ENCODE peak calls at places on chromosomes 16 and 17, in seven cellular contexts. One of them, this sample, is unnamed. For H3K27me3, the result is how much of the 10 kb centered on the place peaks cover.

GRCh38 chr16:15032547-15033308 is 23.1 kb downstream of the NTAN1 start:
- DNase-seq in A673: peak
- DNase-seq in stomach: no peak
- DNase-seq in right lobe of liver: no peak
- DNase-seq in colonic mucosa: no peak
- DNase-seq in heart left ventricle: no peak
- DNase-seq in CD8-positive, alpha-beta memory T cell: no peak
- DNase-seq in this sample: no peak

GRCh38 chr16:84724619-84725307 is 25.0 kb downstream of the USP10 start:
- DNase-seq in heart left ventricle: no peak
- DNase-seq in right lobe of liver: no peak
- DNase-seq in A673: peak
- DNase-seq in CD8-positive, alpha-beta memory T cell: no peak
- DNase-seq in stomach: no peak
- DNase-seq in colonic mucosa: peak
- DNase-seq in this sample: no peak

GRCh38 chr17:61587242-61587641 is 3.8 kb downstream of the NACA2 start:
- DNase-seq in right lobe of liver: no peak
- DNase-seq in CD8-positive, alpha-beta memory T cell: no peak
- DNase-seq in heart left ventricle: no peak
- DNase-seq in stomach: no peak
- DNase-seq in A673: no peak
- DNase-seq in colonic mucosa: no peak
- DNase-seq in this sample: no peak

GRCh38 chr17:6796017-6796886 is 20.2 kb downstream of the FBXO39 start:
- DNase-seq in heart left ventricle: no peak
- DNase-seq in A673: no peak
- DNase-seq in right lobe of liver: no peak
- DNase-seq in colonic mucosa: no peak
- DNase-seq in stomach: no peak
- DNase-seq in CD8-positive, alpha-beta memory T cell: no peak
- DNase-seq in this sample: no peak

GRCh38 chr16:71954180-71954579 is 46.0 kb downstream of the PKD1L3 start:
- DNase-seq in CD8-positive, alpha-beta memory T cell: no peak
- DNase-seq in A673: no peak
- DNase-seq in colonic mucosa: no peak
- DNase-seq in heart left ventricle: no peak
- DNase-seq in stomach: no peak
- DNase-seq in right lobe of liver: no peak
- DNase-seq in this sample: no peak

GRCh38 chr16:50548659-50549560 is 714 bp downstream of the NKD1 start:
- DNase-seq in A673: peak
- DNase-seq in right lobe of liver: no peak
- DNase-seq in stomach: peak
- DNase-seq in heart left ventricle: no peak
- DNase-seq in CD8-positive, alpha-beta memory T cell: peak
- DNase-seq in colonic mucosa: peak
- DNase-seq in this sample: no peak

GRCh38 chr17:36583787-36584186 is 7.9 kb upstream of the DHRS11 start:
- DNase-seq in right lobe of liver: no peak
- DNase-seq in colonic mucosa: no peak
- DNase-seq in CD8-positive, alpha-beta memory T cell: no peak
- DNase-seq in heart left ventricle: no peak
- DNase-seq in stomach: no peak
- DNase-seq in A673: no peak
- DNase-seq in this sample: no peak

GRCh38 chr16:64641343-64641742 is 480.5 kb downstream of the CDH11 start:
- DNase-seq in heart left ventricle: no peak
- DNase-seq in stomach: no peak
- DNase-seq in right lobe of liver: no peak
- DNase-seq in colonic mucosa: no peak
- DNase-seq in CD8-positive, alpha-beta memory T cell: no peak
- DNase-seq in A673: no peak
- DNase-seq in this sample: no peak

DNA sequence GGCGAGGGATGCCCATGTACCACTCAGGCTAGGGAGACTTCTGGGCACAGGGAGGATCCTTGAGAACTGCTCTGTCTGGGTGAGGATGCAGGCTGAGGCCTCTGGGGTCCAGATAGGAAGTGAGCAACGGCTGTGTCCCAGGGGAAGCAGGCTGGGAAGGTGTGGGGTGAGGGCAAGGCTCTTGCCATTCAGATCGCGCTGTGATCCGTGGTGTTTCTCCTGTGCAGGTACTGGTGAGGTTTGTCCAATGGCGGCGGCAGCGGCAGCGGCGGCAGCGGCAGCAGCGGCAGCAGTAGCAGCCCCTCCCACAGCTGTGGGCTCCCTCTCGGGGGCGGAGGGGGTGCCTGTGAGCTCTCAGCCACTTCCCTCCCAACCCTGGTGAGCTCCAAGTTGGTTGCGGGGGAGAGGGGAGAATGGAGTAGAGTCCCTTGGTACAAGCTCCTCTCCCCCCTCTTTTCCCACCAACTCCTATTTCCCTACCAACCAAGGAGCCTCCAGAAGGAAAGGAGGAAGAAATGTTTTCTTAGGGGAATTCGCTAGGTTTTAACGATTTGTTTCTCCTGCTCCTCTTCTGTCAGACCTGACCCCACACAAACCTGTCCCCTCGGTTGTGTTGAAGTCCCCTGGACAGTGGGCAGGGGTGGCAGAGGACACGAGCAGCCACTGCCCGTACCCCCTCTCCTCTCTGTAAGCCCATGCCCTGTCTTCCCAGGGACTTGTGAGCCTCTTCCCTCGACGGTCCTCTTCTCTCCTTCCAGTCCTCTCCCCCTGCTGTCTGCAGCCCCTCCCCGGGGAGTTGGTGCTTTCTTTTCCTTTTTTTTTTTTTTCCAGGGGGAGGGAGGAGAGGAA is 1.9 kb upstream of the PRRT2 start:
- DNase-seq in heart left ventricle: no peak
- DNase-seq in CD8-positive, alpha-beta memory T cell: peak
- DNase-seq in A673: peak
- DNase-seq in stomach: no peak
- DNase-seq in colonic mucosa: no peak
- DNase-seq in right lobe of liver: no peak
- DNase-seq in this sample: no peak
- H3K4me3 ChIP-seq in heart left ventricle: peak
- H3K4me3 ChIP-seq in CD8-positive, alpha-beta memory T cell: peak
- H3K4me3 ChIP-seq in A673: peak
- H3K4me3 ChIP-seq in stomach: peak
- H3K4me3 ChIP-seq in colonic mucosa: no peak
- H3K4me3 ChIP-seq in right lobe of liver: no peak
- H3K4me3 ChIP-seq in this sample: no peak

GRCh38 chr17:28701987-28702751 is 9.5 kb downstream of the PROCA1 start:
- DNase-seq in colonic mucosa: no peak
- DNase-seq in A673: no peak
- DNase-seq in right lobe of liver: peak
- DNase-seq in CD8-positive, alpha-beta memory T cell: no peak
- DNase-seq in heart left ventricle: no peak
- DNase-seq in stomach: no peak
- DNase-seq in this sample: no peak

GRCh38 chr17:28700278-28700677 is 11.4 kb downstream of the PROCA1 start:
- DNase-seq in A673: no peak
- DNase-seq in heart left ventricle: no peak
- DNase-seq in CD8-positive, alpha-beta memory T cell: no peak
- DNase-seq in stomach: no peak
- DNase-seq in colonic mucosa: no peak
- DNase-seq in right lobe of liver: no peak
- DNase-seq in this sample: no peak

GRCh38 chr17:28700830-28701492 is 10.7 kb downstream of the PROCA1 start:
- DNase-seq in CD8-positive, alpha-beta memory T cell: no peak
- DNase-seq in colonic mucosa: no peak
- DNase-seq in A673: no peak
- DNase-seq in heart left ventricle: no peak
- DNase-seq in stomach: no peak
- DNase-seq in right lobe of liver: no peak
- DNase-seq in this sample: no peak

GRCh38 chr17:28702752-28703150 is 8.9 kb downstream of the PROCA1 start:
- DNase-seq in CD8-positive, alpha-beta memory T cell: no peak
- DNase-seq in colonic mucosa: no peak
- DNase-seq in heart left ventricle: no peak
- DNase-seq in right lobe of liver: no peak
- DNase-seq in stomach: no peak
- DNase-seq in A673: no peak
- DNase-seq in this sample: no peak

DNA sequence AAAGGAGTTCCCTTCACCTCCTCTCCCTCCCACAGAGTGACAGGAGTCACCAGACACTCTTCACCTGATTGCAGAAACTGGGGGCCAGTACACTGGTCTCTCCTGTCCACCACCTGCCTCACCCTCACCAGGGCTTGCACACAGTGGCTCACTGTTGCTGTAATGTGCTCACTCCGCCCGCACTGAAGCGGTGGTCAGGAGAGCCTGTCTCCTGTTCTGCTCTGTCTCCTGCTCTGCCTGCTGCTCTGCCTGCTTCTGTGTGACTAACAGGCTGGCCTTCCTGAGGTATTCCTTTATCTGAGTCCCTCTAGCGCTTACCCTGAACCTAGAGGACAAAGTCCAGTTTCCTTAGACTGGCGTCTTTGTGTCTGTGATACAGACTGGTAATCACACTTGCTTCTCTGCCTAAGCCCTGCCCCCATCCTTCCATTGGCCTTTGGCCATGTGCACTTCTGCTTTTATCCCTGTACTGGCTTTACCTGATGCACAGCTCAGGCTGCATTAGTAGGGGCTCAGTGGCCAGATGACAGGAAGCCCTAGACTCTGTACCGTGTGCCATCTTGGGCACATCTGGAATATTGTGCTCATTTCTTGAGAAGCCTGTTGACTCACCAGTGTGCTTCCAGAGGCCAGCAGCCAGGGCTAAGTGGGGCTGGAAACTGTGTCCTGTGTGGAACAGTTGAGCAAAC is 13.3 kb downstream of the PROCA1 start:
- DNase-seq in CD8-positive, alpha-beta memory T cell: no peak
- DNase-seq in stomach: peak
- DNase-seq in heart left ventricle: no peak
- DNase-seq in right lobe of liver: peak
- DNase-seq in A673: no peak
- DNase-seq in colonic mucosa: peak
- DNase-seq in this sample: no peak
- H3K27ac ChIP-seq in CD8-positive, alpha-beta memory T cell: no peak
- H3K27ac ChIP-seq in stomach: peak
- H3K27ac ChIP-seq in heart left ventricle: no peak
- H3K27ac ChIP-seq in right lobe of liver: no peak
- H3K27ac ChIP-seq in A673: no peak
- H3K27ac ChIP-seq in colonic mucosa: peak
- H3K27ac ChIP-seq in this sample: no peak

GRCh38 chr17:81400939-81401726 is 5.9 kb downstream of the BAHCC1 start:
- DNase-seq in stomach: no peak
- DNase-seq in right lobe of liver: no peak
- DNase-seq in colonic mucosa: no peak
- DNase-seq in heart left ventricle: no peak
- DNase-seq in A673: peak
- DNase-seq in CD8-positive, alpha-beta memory T cell: no peak
- DNase-seq in this sample: no peak
- H3K27me3 ChIP-seq in stomach: under half
- H3K27me3 ChIP-seq in right lobe of liver: under half
- H3K27me3 ChIP-seq in colonic mucosa: under half
- H3K27me3 ChIP-seq in heart left ventricle: under half
- H3K27me3 ChIP-seq in A673: under half
- H3K27me3 ChIP-seq in CD8-positive, alpha-beta memory T cell: half or more
- H3K27me3 ChIP-seq in this sample: under half

DNA sequence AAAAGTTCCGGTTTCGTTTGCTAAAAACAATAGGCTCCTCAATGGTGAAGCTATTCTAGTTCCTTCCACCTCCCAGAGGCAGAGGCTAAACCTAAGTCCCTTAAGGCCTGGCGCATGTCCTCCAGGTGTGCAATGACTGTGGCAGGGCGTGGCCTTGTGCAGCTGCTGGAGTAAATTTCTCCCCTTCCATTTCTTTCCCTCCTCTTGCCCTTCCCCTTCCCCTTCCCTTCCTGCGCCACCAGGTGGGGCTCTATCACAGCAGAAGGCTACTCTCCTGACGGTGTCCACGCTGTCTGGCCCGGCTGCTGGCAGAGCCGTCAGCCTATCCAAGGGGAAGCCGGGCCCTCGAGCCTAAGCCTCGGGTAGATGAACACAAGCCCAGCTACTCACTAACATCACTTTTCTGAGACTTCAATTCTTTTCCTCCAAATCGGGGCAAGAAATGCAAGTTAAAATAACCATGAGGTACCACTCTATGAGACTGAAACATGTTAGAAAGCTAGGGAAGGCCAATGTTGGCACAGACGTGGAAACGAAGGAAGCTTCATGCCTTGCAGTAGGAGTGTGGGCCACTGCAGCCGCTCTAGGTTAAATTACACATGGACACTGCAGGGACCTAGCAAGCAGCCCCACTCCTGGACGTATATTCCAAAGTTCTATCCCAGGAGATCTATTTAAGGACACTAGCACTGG is 34.4 kb downstream of the C16orf78 start:
- DNase-seq in stomach: peak
- DNase-seq in right lobe of liver: peak
- DNase-seq in heart left ventricle: peak
- DNase-seq in CD8-positive, alpha-beta memory T cell: peak
- DNase-seq in colonic mucosa: peak
- DNase-seq in A673: peak
- DNase-seq in this sample: peak
- H3K4me3 ChIP-seq in stomach: no peak
- H3K4me3 ChIP-seq in right lobe of liver: no peak
- H3K4me3 ChIP-seq in heart left ventricle: no peak
- H3K4me3 ChIP-seq in CD8-positive, alpha-beta memory T cell: no peak
- H3K4me3 ChIP-seq in colonic mucosa: no peak
- H3K4me3 ChIP-seq in A673: no peak
- H3K4me3 ChIP-seq in this sample: no peak

GRCh38 chr16:26666486-26666885 is 400.2 kb upstream of the C16orf82 start:
- DNase-seq in colonic mucosa: no peak
- DNase-seq in stomach: no peak
- DNase-seq in A673: no peak
- DNase-seq in right lobe of liver: no peak
- DNase-seq in heart left ventricle: no peak
- DNase-seq in CD8-positive, alpha-beta memory T cell: no peak
- DNase-seq in this sample: no peak

GRCh38 chr16:26668026-26668425 is 398.7 kb upstream of the C16orf82 start:
- DNase-seq in heart left ventricle: no peak
- DNase-seq in A673: peak
- DNase-seq in colonic mucosa: no peak
- DNase-seq in right lobe of liver: no peak
- DNase-seq in stomach: no peak
- DNase-seq in CD8-positive, alpha-beta memory T cell: no peak
- DNase-seq in this sample: no peak

GRCh38 chr16:26667271-26667703 is 399.4 kb upstream of the C16orf82 start:
- DNase-seq in CD8-positive, alpha-beta memory T cell: no peak
- DNase-seq in A673: peak
- DNase-seq in heart left ventricle: no peak
- DNase-seq in colonic mucosa: no peak
- DNase-seq in stomach: no peak
- DNase-seq in right lobe of liver: no peak
- DNase-seq in this sample: no peak

GRCh38 chr16:26664086-26664485 is 402.6 kb upstream of the C16orf82 start:
- DNase-seq in heart left ventricle: no peak
- DNase-seq in A673: no peak
- DNase-seq in CD8-positive, alpha-beta memory T cell: no peak
- DNase-seq in stomach: no peak
- DNase-seq in colonic mucosa: no peak
- DNase-seq in right lobe of liver: no peak
- DNase-seq in this sample: no peak

GRCh38 chr16:26665166-26665939 is 401.4 kb upstream of the C16orf82 start:
- DNase-seq in A673: peak
- DNase-seq in CD8-positive, alpha-beta memory T cell: no peak
- DNase-seq in stomach: no peak
- DNase-seq in heart left ventricle: no peak
- DNase-seq in colonic mucosa: no peak
- DNase-seq in right lobe of liver: no peak
- DNase-seq in this sample: no peak
- H3K27ac ChIP-seq in A673: peak
- H3K27ac ChIP-seq in CD8-positive, alpha-beta memory T cell: no peak
- H3K27ac ChIP-seq in stomach: no peak
- H3K27ac ChIP-seq in heart left ventricle: no peak
- H3K27ac ChIP-seq in colonic mucosa: no peak
- H3K27ac ChIP-seq in right lobe of liver: no peak
- H3K27ac ChIP-seq in this sample: no peak

This sample was measured in right cardiac atrium.